ENCODE peak calls at places on chromosomes 7 and 10, in seven cellular contexts. I, G, O, Z, L, E and J are unnamed samples.

GRCh38 chr7:135274495-135275268 is 41.0 kb downstream of the STRA8 start:
- DNase-seq in I (peak), G (peak), O (peak), Z (peak), L (peak), E (peak), J (peak)

GRCh38 chr7:1432411-1433082 is 26.7 kb downstream of the MICALL2 start:
- DNase-seq in I (peak), G (peak), O (no peak), Z (peak), L (peak), E (peak), J (peak)

GRCh38 chr7:55420535-55420934 is 55.4 kb downstream of the LANCL2 start:
- DNase-seq in I (no peak), G (peak), O (no peak), Z (no peak), L (no peak), E (no peak), J (no peak)

GRCh38 chr7:51186531-51186930 is 130.1 kb downstream of the COBL start:
- DNase-seq in I (no peak), G (peak), O (no peak), Z (no peak), L (peak), E (no peak), J (no peak)

GRCh38 chr7:133635541-133635940 is 382.7 kb downstream of the EXOC4 start:
- DNase-seq in I (no peak), G (no peak), O (no peak), Z (no peak), L (no peak), E (no peak), J (no peak)

GRCh38 chr7:28405662-28406061 is 6.7 kb upstream of the CREB5 start:
- DNase-seq in I (peak), G (peak), O (peak), Z (peak), L (peak), E (peak), J (peak)

GRCh38 chr7:137961200-137962177 is 40.4 kb downstream of the CREB3L2 start:
- DNase-seq in I (peak), G (peak), O (no peak), Z (peak), L (no peak), E (peak), J (no peak)

GRCh38 chr7:135416431-135416830 is 93.5 kb downstream of the CNOT4 start:
- DNase-seq in I (no peak), G (no peak), O (no peak), Z (no peak), L (no peak), E (no peak), J (no peak)

GRCh38 chr7:41096921-41097320 is 606.0 kb downstream of the INHBA start:
- DNase-seq in I (no peak), G (peak), O (peak), Z (no peak), L (no peak), E (no peak), J (no peak)

GRCh38 chr7:33776791-33777190 is 128.5 kb upstream of the BMPER start:
- DNase-seq in I (no peak), G (peak), O (no peak), Z (no peak), L (no peak), E (no peak), J (no peak)

GRCh38 chr10:5542100-5542499 is 17.3 kb downstream of the CALML3 start:
- DNase-seq in I (no peak), G (no peak), O (no peak), Z (no peak), L (no peak), E (no peak), J (no peak)

GRCh38 chr7:43501881-43502280 is 81.0 kb upstream of the STK17A start:
- DNase-seq in I (no peak), G (peak), O (peak), Z (no peak), L (no peak), E (no peak), J (no peak)

GRCh38 chr7:8913687-8914086 is 480.3 kb downstream of the NXPH1 start:
- DNase-seq in I (no peak), G (no peak), O (no peak), Z (no peak), L (no peak), E (no peak), J (no peak)

GRCh38 chr7:106071999-106072714 is 40.0 kb downstream of the SYPL1 start:
- DNase-seq in I (no peak), G (peak), O (no peak), Z (no peak), L (no peak), E (no peak), J (no peak)

GRCh38 chr10:74917481-74918077 is 91.2 kb downstream of the KAT6B start:
- DNase-seq in I (no peak), G (peak), O (no peak), Z (no peak), L (no peak), E (no peak), J (no peak)

GRCh38 chr7:88089484-88090050 is 130.3 kb downstream of the SRI start:
- DNase-seq in I (no peak), G (no peak), O (no peak), Z (no peak), L (no peak), E (no peak), J (no peak)
- TF ChIP-seq CTCF in I (no peak), G (no peak), O (no peak), Z (no peak), L (no peak), E (no peak), J (no peak)

GRCh38 chr7:87875151-87876039 is 765 bp downstream of the SLC25A40 start:
- DNase-seq in I (peak), G (no peak), O (no peak), Z (no peak), L (no peak), E (peak), J (no peak)
- TF ChIP-seq CTCF in I (no peak), G (no peak), O (no peak), Z (no peak), L (no peak), E (no peak), J (no peak)

GRCh38 chr10:91691981-91692380 is 59.1 kb upstream of the PPP1R3C start:
- DNase-seq in I (no peak), G (peak), O (no peak), Z (no peak), L (no peak), E (no peak), J (no peak)

GRCh38 chr10:91691255-91691654 is 58.4 kb upstream of the PPP1R3C start:
- DNase-seq in I (no peak), G (no peak), O (no peak), Z (no peak), L (no peak), E (no peak), J (no peak)

GRCh38 chr10:91690412-91690811 is 57.5 kb upstream of the PPP1R3C start:
- DNase-seq in I (no peak), G (no peak), O (no peak), Z (no peak), L (no peak), E (no peak), J (no peak)

GRCh38 chr10:91698258-91698657 is 65.4 kb upstream of the PPP1R3C start:
- DNase-seq in I (no peak), G (no peak), O (no peak), Z (no peak), L (no peak), E (no peak), J (no peak)

DNA sequence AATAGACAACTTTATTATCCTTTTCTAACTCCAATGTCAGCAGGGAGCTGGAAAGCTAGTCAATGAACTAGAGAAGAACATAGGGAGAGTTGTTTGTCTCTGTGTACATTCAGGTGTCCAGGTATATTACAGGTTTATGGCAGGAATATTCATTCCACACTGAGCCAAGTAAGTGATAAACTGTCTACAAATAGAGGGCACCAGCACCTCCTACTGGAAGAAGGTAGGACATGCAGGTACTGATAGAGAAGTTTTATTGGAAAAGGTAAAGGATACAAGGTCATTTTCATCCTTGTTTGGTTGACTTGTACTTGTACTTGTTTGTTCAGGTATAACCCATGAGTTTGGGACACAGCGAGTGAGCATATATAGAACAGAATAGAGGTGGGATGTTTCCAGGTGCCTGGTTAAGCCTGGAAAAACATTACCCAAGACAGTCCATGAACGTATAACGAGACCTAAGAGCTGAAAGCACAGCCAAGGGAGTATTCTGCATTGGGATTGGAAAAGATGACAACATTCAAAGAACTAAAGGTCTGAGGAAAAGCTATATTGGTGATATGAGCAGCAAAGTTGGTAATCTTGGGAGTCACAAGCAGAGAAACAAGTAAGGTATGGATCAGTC is 61.4 kb upstream of the PPP1R3C start:
- DNase-seq in I (peak), G (peak), O (no peak), Z (peak), L (no peak), E (peak), J (no peak)
- TF ChIP-seq CTCF in I (peak), G (peak), O (peak), Z (peak), L (no peak), E (peak), J (no peak)

GRCh38 chr10:90592903-90593302 is 264.9 kb downstream of the HTR7 start:
- DNase-seq in I (peak), G (peak), O (no peak), Z (peak), L (peak), E (peak), J (no peak)
- TF ChIP-seq CTCF in I (no peak), G (peak), O (peak), Z (peak), L (no peak), E (peak), J (no peak)

GRCh38 chr10:100009283-100009792 is 409 bp downstream of the DNMBP start:
- DNase-seq in I (no peak), G (no peak), O (no peak), Z (no peak), L (peak), E (no peak), J (no peak)
- TF ChIP-seq CTCF in I (peak), G (peak), O (peak), Z (peak), L (no peak), E (peak), J (no peak)

GRCh38 chr10:78407009-78407711 is 373.5 kb downstream of the RPS24 start:
- DNase-seq in I (peak), G (peak), O (peak), Z (peak), L (peak), E (peak), J (peak)
- TF ChIP-seq CTCF in I (no peak), G (no peak), O (no peak), Z (no peak), L (no peak), E (no peak), J (no peak)

DNA sequence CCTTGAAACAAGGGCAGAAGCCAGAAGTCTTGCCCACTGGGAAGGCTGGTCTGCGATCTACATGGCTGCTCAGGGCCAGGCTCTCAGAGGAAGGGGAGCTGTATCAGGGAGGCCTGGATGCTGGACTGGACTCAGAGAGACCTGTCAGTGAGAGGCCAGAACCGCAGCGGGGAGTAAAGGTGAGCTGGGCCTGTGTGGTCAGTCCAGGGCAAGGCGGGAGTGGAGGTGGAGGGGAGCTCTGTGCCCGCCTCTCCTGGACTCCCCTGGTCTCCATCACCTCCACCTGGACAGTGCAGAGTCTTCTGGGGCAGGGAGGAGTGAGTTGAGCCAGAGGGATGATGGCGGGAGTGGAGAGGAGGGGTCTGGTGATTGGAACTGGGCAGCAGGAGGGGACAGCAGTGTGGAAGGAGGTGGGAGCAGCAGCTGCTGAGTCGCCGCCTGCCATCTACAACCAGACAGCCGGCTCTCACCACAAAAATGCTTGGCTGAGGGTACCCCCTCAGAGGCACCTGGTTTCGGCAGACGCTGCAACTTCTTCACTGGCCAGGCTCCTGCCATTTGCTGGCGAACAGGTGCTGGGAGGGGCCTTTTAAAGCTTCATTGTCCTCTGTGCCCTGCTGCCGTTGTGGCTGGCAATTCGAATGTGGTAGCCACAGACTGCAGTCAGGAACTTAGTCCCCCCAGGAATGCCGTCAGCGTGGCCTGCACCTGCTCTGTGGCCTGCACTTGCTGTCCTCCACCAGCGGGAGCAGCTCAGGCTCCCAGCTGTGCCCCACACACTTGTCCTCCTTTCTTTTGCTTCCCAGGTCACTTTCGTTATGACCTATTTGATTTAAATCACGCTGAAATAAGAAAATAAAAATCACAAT is 3.5 kb downstream of the RASSF4 start:
- DNase-seq in I (no peak), G (no peak), O (no peak), Z (no peak), L (peak), E (peak), J (peak)
- TF ChIP-seq CTCF in I (no peak), G (peak), O (peak), Z (peak), L (peak), E (peak), J (no peak)